ENCODE peak calls at places on chromosomes 12 and 14, in four cellular contexts. M is small intestine, D is pons, B is hypothalamus. A is an unnamed sample.

GRCh38 chr12:115172521-115172920 is 488.5 kb upstream of the TBX3 start:
- DNase-seq in D (no peak), M (no peak), B (no peak), A (no peak)

GRCh38 chr14:69346710-69347109 is 51.4 kb downstream of the ERH start:
- DNase-seq in D (no peak), M (peak), B (no peak), A (no peak)

GRCh38 chr12:47556631-47557030 is 149.2 kb downstream of the RPAP3 start:
- DNase-seq in B (no peak), D (peak), M (no peak), A (no peak)

GRCh38 chr14:21748869-21749303 is 75.3 kb upstream of the OR4E1 start:
- DNase-seq in B (peak), D (peak), M (peak), A (no peak)

GRCh38 chr12:124322271-124322998 is 27.5 kb downstream of the RFLNA start:
- DNase-seq in B (no peak), D (no peak), M (no peak), A (no peak)

GRCh38 chr14:75520852-75521251 is 1.4 kb upstream of the BATF start:
- DNase-seq in D (no peak), B (no peak), M (no peak), A (no peak)

GRCh38 chr14:68359862-68360552 is 432.9 kb downstream of the ZFP36L1 start:
- DNase-seq in D (peak), M (peak), B (no peak), A (no peak)

GRCh38 chr14:50308363-50308762 is 3.7 kb downstream of the L2HGDH start:
- DNase-seq in B (no peak), M (no peak), D (no peak), A (no peak)

GRCh38 chr12:57459750-57460400 is at the start of gene GLI1:
- DNase-seq in D (no peak), M (no peak), B (no peak), A (no peak)

GRCh38 chr14:77148510-77149231 is 7.1 kb upstream of the ZDHHC22 start:
- DNase-seq in M (no peak), D (no peak), B (no peak), A (no peak)

A was measured in omental fat pad.